ENCODE peak calls at places on chromosome 15, in six cellular contexts. R, Z, I, G, K and W are unnamed samples.

GRCh38 chr15:49331951-49332350 is 91.1 kb upstream of the FGF7 start:
- DNase-seq in R (no peak), Z (no peak), I (no peak), G (no peak), K (no peak), W (no peak)

GRCh38 chr15:60649845-60650548 is 171.1 kb upstream of the ICE2 start:
- DNase-seq in R (peak), Z (peak), I (no peak), G (no peak), K (no peak), W (no peak)

GRCh38 chr15:71447328-71448250 is 332.3 kb downstream of the THSD4 start:
- DNase-seq in R (no peak), Z (no peak), I (no peak), G (no peak), K (no peak), W (no peak)

GRCh38 chr15:98126326-98127090 is 166.0 kb downstream of the ARRDC4 start:
- DNase-seq in R (no peak), Z (no peak), I (no peak), G (no peak), K (no peak), W (no peak)

GRCh38 chr15:52787549-52788098 is 2.5 kb downstream of the ONECUT1 start:
- DNase-seq in R (no peak), Z (no peak), I (no peak), G (no peak), K (no peak), W (no peak)

GRCh38 chr15:41969851-41970431 is 2.4 kb downstream of the EHD4 start:
- DNase-seq in R (peak), Z (no peak), I (no peak), G (no peak), K (no peak), W (no peak)

GRCh38 chr15:59917504-59918157 is 86.5 kb upstream of the FOXB1 start:
- DNase-seq in R (peak), Z (peak), I (no peak), G (peak), K (peak), W (no peak)

GRCh38 chr15:48470096-48470495 is 138.9 kb downstream of the DUT start:
- DNase-seq in R (no peak), Z (no peak), I (no peak), G (no peak), K (no peak), W (no peak)

GRCh38 chr15:59570364-59570763 is 41.2 kb upstream of the GCNT3 start:
- DNase-seq in R (no peak), Z (no peak), I (no peak), G (no peak), K (no peak), W (no peak)

GRCh38 chr15:100570735-100571363 is 31.1 kb downstream of the LINS1 start:
- DNase-seq in R (no peak), Z (no peak), I (no peak), G (no peak), K (no peak), W (no peak)

GRCh38 chr15:91605576-91605975 is 247.9 kb upstream of the SLCO3A1 start:
- DNase-seq in R (no peak), Z (no peak), I (no peak), G (no peak), K (no peak), W (no peak)

GRCh38 chr15:34436126-34436955 is 1.3 kb downstream of the GOLGA8A start:
- DNase-seq in R (peak), Z (peak), I (no peak), G (no peak), K (no peak), W (no peak)

GRCh38 chr15:89077750-89078149 is 10.5 kb upstream of the ABHD2 start:
- DNase-seq in R (no peak), Z (no peak), I (no peak), G (no peak), K (no peak), W (no peak)

GRCh38 chr15:63752075-63752684 is 81.6 kb downstream of the HERC1 start:
- DNase-seq in R (no peak), Z (peak), I (no peak), G (no peak), K (no peak), W (no peak)

GRCh38 chr15:90266485-90266884 is 1.0 kb downstream of the NGRN start:
- DNase-seq in R (no peak), Z (peak), I (no peak), G (no peak), K (no peak), W (peak)

GRCh38 chr15:71748327-71748726 is 62.0 kb upstream of the NR2E3 start:
- DNase-seq in R (no peak), Z (no peak), I (no peak), G (no peak), K (no peak), W (no peak)

GRCh38 chr15:48796930-48797329 is 13.9 kb downstream of the CEP152 start:
- DNase-seq in R (no peak), Z (no peak), I (no peak), G (no peak), K (no peak), W (no peak)

GRCh38 chr15:98146031-98146430 is 185.5 kb downstream of the ARRDC4 start:
- DNase-seq in R (no peak), Z (no peak), I (no peak), G (no peak), K (no peak), W (no peak)

GRCh38 chr15:95325763-95326688 is 1004.5 kb upstream of the NR2F2 start:
- DNase-seq in R (no peak), Z (no peak), I (no peak), G (no peak), K (no peak), W (no peak)

GRCh38 chr15:71892335-71892734 is 82.0 kb downstream of the NR2E3 start:
- DNase-seq in R (no peak), Z (no peak), I (no peak), G (no peak), K (no peak), W (no peak)

GRCh38 chr15:48250640-48251076 is 44.6 kb downstream of the SLC12A1 start:
- DNase-seq in R (no peak), Z (no peak), I (no peak), G (no peak), K (peak), W (no peak)

GRCh38 chr15:66955871-66956585 is 109.4 kb upstream of the SMAD3 start:
- DNase-seq in R (no peak), Z (no peak), I (no peak), G (no peak), K (no peak), W (no peak)

GRCh38 chr15:60012695-60013094 is 8.6 kb downstream of the FOXB1 start:
- DNase-seq in R (no peak), Z (no peak), I (no peak), G (no peak), K (no peak), W (no peak)

GRCh38 chr15:69561071-69561784 is 108.6 kb downstream of the RPLP1 start:
- DNase-seq in R (no peak), Z (no peak), I (no peak), G (no peak), K (no peak), W (no peak)

GRCh38 chr15:25510146-25510545 is 71.3 kb upstream of the UBE3A start:
- DNase-seq in R (no peak), Z (no peak), I (no peak), G (no peak), K (no peak), W (no peak)

GRCh38 chr15:43127752-43128151 is 5.6 kb upstream of the TMEM62 start:
- DNase-seq in R (no peak), Z (no peak), I (no peak), G (no peak), K (no peak), W (no peak)

GRCh38 chr15:58761010-58761388 is 10.1 kb upstream of the MINDY2 start:
- DNase-seq in R (no peak), Z (peak), I (no peak), G (no peak), K (no peak), W (no peak)

GRCh38 chr15:33091983-33092688 is 102.4 kb downstream of the FMN1 start:
- DNase-seq in R (no peak), Z (no peak), I (no peak), G (no peak), K (no peak), W (no peak)

GRCh38 chr15:45157056-45157455 is 27.3 kb downstream of the DUOX1 start:
- DNase-seq in R (no peak), Z (no peak), I (no peak), G (no peak), K (no peak), W (no peak)

GRCh38 chr15:48363474-48363873 is 32.2 kb downstream of the DUT start:
- DNase-seq in R (no peak), Z (no peak), I (no peak), G (no peak), K (no peak), W (no peak)

GRCh38 chr15:81087121-81087520 is 46.9 kb upstream of the CFAP161 start:
- DNase-seq in R (no peak), Z (no peak), I (no peak), G (no peak), K (no peak), W (no peak)

GRCh38 chr15:68055224-68055705 is 1.1 kb downstream of the PIAS1 start:
- DNase-seq in R (peak), Z (peak), I (no peak), G (no peak), K (no peak), W (peak)

GRCh38 chr15:77545058-77545457 is 87.7 kb downstream of the LINGO1 start:
- DNase-seq in R (no peak), Z (no peak), I (no peak), G (no peak), K (no peak), W (no peak)

GRCh38 chr15:85571780-85572179 is 191.4 kb downstream of the AKAP13 start:
- DNase-seq in R (no peak), Z (no peak), I (no peak), G (no peak), K (no peak), W (no peak)

GRCh38 chr15:78016860-78017259 is 60.7 kb downstream of the TBC1D2B start:
- DNase-seq in R (no peak), Z (no peak), I (no peak), G (no peak), K (no peak), W (no peak)

GRCh38 chr15:59950603-59951388 is 53.3 kb upstream of the FOXB1 start:
- DNase-seq in R (no peak), Z (no peak), I (no peak), G (no peak), K (no peak), W (no peak)